ENCODE peak calls at places on chromosomes 6 and 20, in five cellular contexts. One of them, this sample, is unnamed.

GRCh38 chr6:73803562-73804221 is 107.7 kb downstream of the CD109 start:
- DNase-seq in PC-3: peak; percentile 82
- DNase-seq in CD8-positive, alpha-beta T cell: no peak
- DNase-seq in mammary epithelial cell: peak; percentile 91
- DNase-seq in cardiac muscle cell: peak; percentile 51
- DNase-seq in this sample: no peak

GRCh38 chr6:137362878-137363804 is 131.1 kb downstream of the OLIG3 start:
- DNase-seq in PC-3: no peak
- DNase-seq in CD8-positive, alpha-beta T cell: no peak
- DNase-seq in mammary epithelial cell: no peak
- DNase-seq in cardiac muscle cell: no peak
- DNase-seq in this sample: no peak

GRCh38 chr6:12605888-12606345 is 110.7 kb upstream of the PHACTR1 start:
- DNase-seq in PC-3: peak; percentile 82
- DNase-seq in CD8-positive, alpha-beta T cell: peak; percentile 22
- DNase-seq in mammary epithelial cell: peak; percentile 61
- DNase-seq in cardiac muscle cell: peak; percentile 76
- DNase-seq in this sample: peak; percentile 11

GRCh38 chr20:61373956-61374545 is 122.0 kb downstream of the CDH4 start:
- DNase-seq in PC-3: no peak
- DNase-seq in CD8-positive, alpha-beta T cell: no peak
- DNase-seq in mammary epithelial cell: no peak
- DNase-seq in cardiac muscle cell: no peak
- DNase-seq in this sample: no peak

GRCh38 chr6:119210596-119210995 is 132.1 kb upstream of the FAM184A start:
- DNase-seq in PC-3: no peak
- DNase-seq in CD8-positive, alpha-beta T cell: no peak
- DNase-seq in mammary epithelial cell: no peak
- DNase-seq in cardiac muscle cell: no peak
- DNase-seq in this sample: no peak

GRCh38 chr6:108966855-108967755 is 118.9 kb downstream of the ARMC2 start:
- DNase-seq in PC-3: peak; percentile 63
- DNase-seq in CD8-positive, alpha-beta T cell: peak; percentile 33
- DNase-seq in mammary epithelial cell: peak; percentile 78
- DNase-seq in cardiac muscle cell: peak; percentile 64
- DNase-seq in this sample: no peak

GRCh38 chr6:108260126-108260808 is 573 bp downstream of the SNX3 start:
- DNase-seq in PC-3: peak; percentile 45
- DNase-seq in CD8-positive, alpha-beta T cell: peak; percentile 28
- DNase-seq in mammary epithelial cell: peak; percentile 55
- DNase-seq in cardiac muscle cell: peak; percentile 61
- DNase-seq in this sample: no peak

GRCh38 chr6:11968241-11968806 is 43.8 kb upstream of the HIVEP1 start:
- DNase-seq in PC-3: no peak
- DNase-seq in CD8-positive, alpha-beta T cell: no peak
- DNase-seq in mammary epithelial cell: no peak
- DNase-seq in cardiac muscle cell: no peak
- DNase-seq in this sample: no peak

GRCh38 chr6:159985296-159985940 is 16.5 kb downstream of the IGF2R start:
- DNase-seq in PC-3: no peak
- DNase-seq in CD8-positive, alpha-beta T cell: no peak
- DNase-seq in mammary epithelial cell: no peak
- DNase-seq in cardiac muscle cell: no peak
- DNase-seq in this sample: no peak

GRCh38 chr6:157688960-157689599 is 134.0 kb upstream of the SNX9 start:
- DNase-seq in PC-3: peak; percentile 33
- DNase-seq in CD8-positive, alpha-beta T cell: no peak
- DNase-seq in mammary epithelial cell: no peak
- DNase-seq in cardiac muscle cell: no peak
- DNase-seq in this sample: no peak

GRCh38 chr6:28867078-28867414 is 56.7 kb downstream of the TRIM27 start:
- DNase-seq in PC-3: no peak
- DNase-seq in CD8-positive, alpha-beta T cell: no peak
- DNase-seq in mammary epithelial cell: no peak
- DNase-seq in cardiac muscle cell: no peak
- DNase-seq in this sample: no peak

GRCh38 chr6:161242113-161242512 is 31.7 kb downstream of the AGPAT4 start:
- DNase-seq in PC-3: no peak
- DNase-seq in CD8-positive, alpha-beta T cell: no peak
- DNase-seq in mammary epithelial cell: no peak
- DNase-seq in cardiac muscle cell: no peak
- DNase-seq in this sample: no peak

GRCh38 chr6:143965503-143966171 is 42.4 kb downstream of the PLAGL1 start:
- DNase-seq in PC-3: peak; percentile 23
- DNase-seq in CD8-positive, alpha-beta T cell: no peak
- DNase-seq in mammary epithelial cell: peak; percentile 64
- DNase-seq in cardiac muscle cell: no peak
- DNase-seq in this sample: no peak

GRCh38 chr6:130033999-130034814 is 15.8 kb downstream of the L3MBTL3 start:
- DNase-seq in PC-3: peak; percentile 59
- DNase-seq in CD8-positive, alpha-beta T cell: no peak
- DNase-seq in mammary epithelial cell: peak; percentile 8
- DNase-seq in cardiac muscle cell: no peak
- DNase-seq in this sample: no peak

GRCh38 chr6:13593720-13594119 is 19.3 kb downstream of the SIRT5 start:
- DNase-seq in PC-3: no peak
- DNase-seq in CD8-positive, alpha-beta T cell: no peak
- DNase-seq in mammary epithelial cell: no peak
- DNase-seq in cardiac muscle cell: no peak
- DNase-seq in this sample: no peak

GRCh38 chr6:97765480-97765879 is 482.5 kb upstream of the MMS22L start:
- DNase-seq in PC-3: peak; percentile 2
- DNase-seq in CD8-positive, alpha-beta T cell: no peak
- DNase-seq in mammary epithelial cell: no peak
- DNase-seq in cardiac muscle cell: no peak
- DNase-seq in this sample: no peak

GRCh38 chr20:22490287-22491187 is 93.8 kb downstream of the FOXA2 start:
- DNase-seq in PC-3: peak; percentile 61
- DNase-seq in CD8-positive, alpha-beta T cell: no peak
- DNase-seq in mammary epithelial cell: no peak
- DNase-seq in cardiac muscle cell: peak; percentile 23
- DNase-seq in this sample: no peak

GRCh38 chr6:167113935-167114910 is 8.7 kb upstream of the CCR6 start:
- DNase-seq in PC-3: no peak
- DNase-seq in CD8-positive, alpha-beta T cell: no peak
- DNase-seq in mammary epithelial cell: no peak
- DNase-seq in cardiac muscle cell: no peak
- DNase-seq in this sample: no peak

GRCh38 chr20:43539975-43540672 is 18.7 kb upstream of the SGK2 start:
- DNase-seq in PC-3: no peak
- DNase-seq in CD8-positive, alpha-beta T cell: no peak
- DNase-seq in mammary epithelial cell: no peak
- DNase-seq in cardiac muscle cell: no peak
- DNase-seq in this sample: no peak

GRCh38 chr6:72035483-72035882 is 149.1 kb downstream of the RIMS1 start:
- DNase-seq in PC-3: no peak
- DNase-seq in CD8-positive, alpha-beta T cell: no peak
- DNase-seq in mammary epithelial cell: no peak
- DNase-seq in cardiac muscle cell: no peak
- DNase-seq in this sample: no peak

GRCh38 chr6:131565041-131565440 is 8.0 kb upstream of the ARG1 start:
- DNase-seq in PC-3: no peak
- DNase-seq in CD8-positive, alpha-beta T cell: no peak
- DNase-seq in mammary epithelial cell: no peak
- DNase-seq in cardiac muscle cell: no peak
- DNase-seq in this sample: no peak

GRCh38 chr6:119349041-119349340 is 570 bp downstream of the MAN1A1 start:
- DNase-seq in PC-3: no peak
- DNase-seq in CD8-positive, alpha-beta T cell: no peak
- DNase-seq in mammary epithelial cell: no peak
- DNase-seq in cardiac muscle cell: peak; percentile 69
- DNase-seq in this sample: no peak

GRCh38 chr6:37667050-37667814 is 30.5 kb downstream of the MDGA1 start:
- DNase-seq in PC-3: peak; percentile 65
- DNase-seq in CD8-positive, alpha-beta T cell: no peak
- DNase-seq in mammary epithelial cell: no peak
- DNase-seq in cardiac muscle cell: no peak
- DNase-seq in this sample: no peak

GRCh38 chr20:32019156-32019510 is 8.9 kb downstream of the CCM2L start:
- DNase-seq in PC-3: no peak
- DNase-seq in CD8-positive, alpha-beta T cell: no peak
- DNase-seq in mammary epithelial cell: no peak
- DNase-seq in cardiac muscle cell: peak; percentile 52
- DNase-seq in this sample: no peak

GRCh38 chr20:3786665-3787639 is at the start of gene CENPB:
- DNase-seq in PC-3: peak; percentile 94
- DNase-seq in CD8-positive, alpha-beta T cell: peak; percentile 89
- DNase-seq in mammary epithelial cell: peak; percentile 81
- DNase-seq in cardiac muscle cell: peak; percentile 93
- DNase-seq in this sample: no peak

GRCh38 chr20:63005862-63006564 is 751 bp downstream of the BHLHE23 start:
- DNase-seq in PC-3: no peak
- DNase-seq in CD8-positive, alpha-beta T cell: no peak
- DNase-seq in mammary epithelial cell: peak; percentile 34
- DNase-seq in cardiac muscle cell: peak; percentile 23
- DNase-seq in this sample: no peak

GRCh38 chr6:166174031-166174430 is 6.4 kb upstream of the TBXT start:
- DNase-seq in PC-3: no peak
- DNase-seq in CD8-positive, alpha-beta T cell: no peak
- DNase-seq in mammary epithelial cell: no peak
- DNase-seq in cardiac muscle cell: no peak
- DNase-seq in this sample: no peak

DNA sequence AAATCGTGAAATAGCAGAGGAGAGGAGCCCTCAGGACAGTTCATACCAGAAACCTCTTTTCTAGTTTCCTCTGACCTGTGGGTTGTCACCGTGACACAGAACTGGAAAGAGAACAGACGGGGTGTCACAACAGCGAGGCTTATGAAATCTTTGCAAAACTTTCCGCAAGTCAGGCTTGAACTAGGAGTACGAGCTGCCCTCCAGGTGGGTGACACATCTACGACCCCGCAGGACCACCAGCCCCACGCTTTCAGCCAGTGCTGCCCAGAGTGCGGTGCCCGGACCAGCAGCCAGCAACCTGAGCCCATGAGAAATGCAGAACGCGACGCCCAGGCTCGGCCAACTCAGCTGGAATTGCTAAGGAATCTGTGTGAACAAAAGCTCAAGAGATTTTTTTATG is 30.8 kb downstream of the WRNIP1 start:
- DNase-seq in PC-3: no peak
- DNase-seq in CD8-positive, alpha-beta T cell: no peak
- DNase-seq in mammary epithelial cell: no peak
- DNase-seq in cardiac muscle cell: no peak
- DNase-seq in this sample: no peak
- H3K4me1 ChIP-seq in PC-3: peaks cover 38% of the 10 kb centered on the region
- H3K4me1 ChIP-seq in CD8-positive, alpha-beta T cell: peaks cover 31% of the 10 kb centered on the region
- H3K4me1 ChIP-seq in mammary epithelial cell: peaks cover 34% of the 10 kb centered on the region
- H3K4me1 ChIP-seq in cardiac muscle cell: peaks cover 44% of the 10 kb centered on the region
- H3K4me1 ChIP-seq in this sample: peaks cover 33% of the 10 kb centered on the region

GRCh38 chr6:1264619-1265445 is 47.1 kb upstream of the FOXQ1 start:
- DNase-seq in PC-3: no peak
- DNase-seq in CD8-positive, alpha-beta T cell: no peak
- DNase-seq in mammary epithelial cell: no peak
- DNase-seq in cardiac muscle cell: no peak
- DNase-seq in this sample: no peak

GRCh38 chr6:1267790-1268762 is 43.8 kb upstream of the FOXQ1 start:
- DNase-seq in PC-3: no peak
- DNase-seq in CD8-positive, alpha-beta T cell: no peak
- DNase-seq in mammary epithelial cell: no peak
- DNase-seq in cardiac muscle cell: no peak
- DNase-seq in this sample: no peak

GRCh38 chr6:1266686-1267056 is 45.2 kb upstream of the FOXQ1 start:
- DNase-seq in PC-3: no peak
- DNase-seq in CD8-positive, alpha-beta T cell: no peak
- DNase-seq in mammary epithelial cell: no peak
- DNase-seq in cardiac muscle cell: no peak
- DNase-seq in this sample: no peak

GRCh38 chr6:1263850-1264377 is 48.0 kb upstream of the FOXQ1 start:
- DNase-seq in PC-3: no peak
- DNase-seq in CD8-positive, alpha-beta T cell: no peak
- DNase-seq in mammary epithelial cell: no peak
- DNase-seq in cardiac muscle cell: no peak
- DNase-seq in this sample: no peak

DNA sequence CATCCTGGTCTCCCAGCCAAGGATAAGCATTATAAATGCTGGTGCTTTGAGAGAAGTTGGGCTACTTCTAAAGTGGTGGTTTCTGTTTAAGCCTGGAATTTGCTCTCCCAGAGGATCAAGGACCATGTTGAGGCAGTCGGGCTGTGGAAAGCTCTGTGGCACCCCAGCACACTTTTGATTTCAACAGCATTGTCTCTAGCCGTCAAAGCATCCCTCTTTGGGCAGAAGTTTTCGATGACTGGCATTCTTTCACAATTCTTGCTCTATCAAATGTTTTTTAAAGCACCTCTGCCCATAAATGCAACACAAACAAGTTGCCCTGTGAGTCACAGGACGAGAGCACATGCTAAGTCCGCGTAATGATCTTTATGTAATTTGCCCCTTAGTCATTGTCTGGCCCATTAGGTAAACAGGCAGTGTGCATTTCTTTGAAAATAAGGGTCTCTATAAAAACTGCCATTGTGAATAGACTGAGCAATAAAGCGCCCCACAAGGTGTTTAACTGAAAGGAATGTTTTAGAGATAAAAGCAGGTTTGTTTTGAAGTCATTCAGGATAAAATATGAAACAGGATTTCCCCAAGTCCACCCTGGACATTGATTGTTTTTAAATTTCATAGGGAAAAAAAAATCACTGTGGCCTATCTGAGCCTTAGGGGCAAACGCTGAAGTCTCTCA is 44.7 kb upstream of the FOXQ1 start:
- DNase-seq in PC-3: peak; percentile 86
- DNase-seq in CD8-positive, alpha-beta T cell: no peak
- DNase-seq in mammary epithelial cell: peak; percentile 61
- DNase-seq in cardiac muscle cell: no peak
- DNase-seq in this sample: no peak
- H3K4me1 ChIP-seq in PC-3: peaks cover 13% of the 10 kb centered on the region
- H3K4me1 ChIP-seq in CD8-positive, alpha-beta T cell: no peaks in the 10 kb centered on the region
- H3K4me1 ChIP-seq in mammary epithelial cell: no peaks in the 10 kb centered on the region
- H3K4me1 ChIP-seq in cardiac muscle cell: no peaks in the 10 kb centered on the region
- H3K4me1 ChIP-seq in this sample: no peaks in the 10 kb centered on the region

DNA sequence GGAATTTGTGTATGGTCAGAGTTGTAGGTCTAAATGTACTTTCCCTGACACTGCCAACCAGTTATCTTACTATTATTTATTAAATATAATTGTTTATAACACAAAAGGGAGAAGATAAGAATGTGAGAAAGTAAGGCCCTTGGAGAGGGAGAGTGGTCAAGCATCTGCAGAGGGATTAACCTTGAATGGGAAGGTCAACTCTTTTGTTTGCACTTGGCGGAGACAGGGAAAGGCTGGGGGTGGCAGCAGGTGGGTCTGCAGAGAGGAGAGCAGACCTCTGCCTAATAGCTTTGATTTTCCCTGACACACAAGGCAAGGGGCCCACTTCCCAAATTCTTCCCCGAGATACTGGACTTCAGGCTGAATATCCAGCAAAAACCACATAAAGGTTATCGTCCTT is 4.2 kb downstream of the LRP11 start:
- DNase-seq in PC-3: no peak
- DNase-seq in CD8-positive, alpha-beta T cell: no peak
- DNase-seq in mammary epithelial cell: no peak
- DNase-seq in cardiac muscle cell: no peak
- DNase-seq in this sample: no peak
- H3K4me1 ChIP-seq in PC-3: peaks cover 44% of the 10 kb centered on the region
- H3K4me1 ChIP-seq in CD8-positive, alpha-beta T cell: peaks cover 7% of the 10 kb centered on the region
- H3K4me1 ChIP-seq in mammary epithelial cell: peaks cover 42% of the 10 kb centered on the region
- H3K4me1 ChIP-seq in cardiac muscle cell: peaks cover 8% of the 10 kb centered on the region
- H3K4me1 ChIP-seq in this sample: peaks cover 16% of the 10 kb centered on the region

GRCh38 chr20:45111285-45111684 is 3.7 kb downstream of the WFDC5 start:
- DNase-seq in PC-3: no peak
- DNase-seq in CD8-positive, alpha-beta T cell: no peak
- DNase-seq in mammary epithelial cell: no peak
- DNase-seq in cardiac muscle cell: no peak
- DNase-seq in this sample: no peak
- H3K4me1 ChIP-seq in PC-3: no peaks in the 10 kb centered on the region
- H3K4me1 ChIP-seq in CD8-positive, alpha-beta T cell: no peaks in the 10 kb centered on the region
- H3K4me1 ChIP-seq in mammary epithelial cell: peaks cover 13% of the 10 kb centered on the region
- H3K4me1 ChIP-seq in cardiac muscle cell: no peaks in the 10 kb centered on the region
- H3K4me1 ChIP-seq in this sample: no peaks in the 10 kb centered on the region

This sample was measured in thoracic aorta.